ENCODE peak calls at places on chromosomes 6 and 20, in four cellular contexts. Q is A549, Z is K562, G is IMR-90. Y is an unnamed sample.

GRCh38 chr6:53793318-53793975 is 1.4 kb upstream of the LRRC1 start:
- DNase-seq in Z (no peak), G (peak; percentile 61), Q (peak; percentile 53), Y (peak; percentile 96)

GRCh38 chr20:51014797-51015722 is 7.8 kb downstream of the KCNG1 start:
- DNase-seq in Q (peak; percentile 84), G (peak; percentile 73), Z (peak; percentile 74), Y (peak; percentile 47)

GRCh38 chr20:6711950-6712634 is 55.4 kb upstream of the BMP2 start:
- DNase-seq in Z (no peak), G (no peak), Q (no peak), Y (no peak)

GRCh38 chr20:19832875-19833274 is 74.8 kb downstream of the RIN2 start:
- DNase-seq in G (no peak), Q (no peak), Z (no peak), Y (no peak)

GRCh38 chr20:34938466-34939163 is 17.0 kb downstream of the GSS start:
- DNase-seq in G (no peak), Q (no peak), Z (no peak), Y (no peak)

GRCh38 chr20:23257106-23257761 is 93.4 kb upstream of the NXT1 start:
- DNase-seq in Q (no peak), Z (no peak), G (peak; percentile 27), Y (no peak)

GRCh38 chr6:2921520-2922115 is 18.5 kb upstream of the SERPINB9 start:
- DNase-seq in Z (no peak), G (no peak), Q (no peak), Y (no peak)

GRCh38 chr6:147285087-147285855 is 81.1 kb downstream of the STXBP5 start:
- DNase-seq in Q (peak; percentile 5), Z (peak; percentile 39), G (peak; percentile 65), Y (peak; percentile 46)

GRCh38 chr6:111596784-111597183 is 8.9 kb downstream of the TRAF3IP2 start:
- DNase-seq in Z (no peak), Q (no peak), G (no peak), Y (no peak)

DNA sequence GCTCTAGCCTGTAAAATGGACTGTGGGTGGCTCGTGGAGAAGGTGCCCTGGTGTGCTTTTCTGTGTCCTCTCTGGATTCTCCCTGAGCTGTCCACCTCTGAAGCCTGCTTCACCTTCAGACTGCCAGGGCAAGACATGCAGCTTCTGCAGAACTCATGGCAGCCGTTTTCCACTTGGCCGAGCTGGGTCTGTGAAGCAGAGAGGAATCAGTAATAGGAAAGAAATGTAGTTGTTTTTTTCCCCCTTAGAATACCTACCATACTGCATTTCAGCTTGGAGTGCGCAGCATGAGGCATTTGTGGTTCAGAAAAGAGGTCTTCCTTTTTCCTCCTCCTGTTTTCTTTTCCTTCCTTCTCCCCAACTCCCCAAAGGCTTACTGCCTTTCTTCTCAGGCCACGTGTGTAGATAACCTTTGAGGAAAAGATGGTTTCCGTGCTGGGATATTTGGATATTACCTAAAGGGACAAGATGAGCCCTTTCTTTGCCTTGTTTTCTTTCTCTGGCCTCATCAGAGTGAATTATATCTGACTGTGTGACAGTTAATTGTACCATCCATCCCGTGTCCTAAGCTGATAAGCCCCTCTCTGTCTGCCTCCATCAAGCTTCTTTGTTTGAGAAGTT is 39.4 kb downstream of the RREB1 start:
- DNase-seq in Q (no peak), G (no peak), Z (peak; percentile 58), Y (no peak)
- TF ChIP-seq MAZ in Q (no peak), G (no peak), Z (no peak), Y (no peak)

DNA sequence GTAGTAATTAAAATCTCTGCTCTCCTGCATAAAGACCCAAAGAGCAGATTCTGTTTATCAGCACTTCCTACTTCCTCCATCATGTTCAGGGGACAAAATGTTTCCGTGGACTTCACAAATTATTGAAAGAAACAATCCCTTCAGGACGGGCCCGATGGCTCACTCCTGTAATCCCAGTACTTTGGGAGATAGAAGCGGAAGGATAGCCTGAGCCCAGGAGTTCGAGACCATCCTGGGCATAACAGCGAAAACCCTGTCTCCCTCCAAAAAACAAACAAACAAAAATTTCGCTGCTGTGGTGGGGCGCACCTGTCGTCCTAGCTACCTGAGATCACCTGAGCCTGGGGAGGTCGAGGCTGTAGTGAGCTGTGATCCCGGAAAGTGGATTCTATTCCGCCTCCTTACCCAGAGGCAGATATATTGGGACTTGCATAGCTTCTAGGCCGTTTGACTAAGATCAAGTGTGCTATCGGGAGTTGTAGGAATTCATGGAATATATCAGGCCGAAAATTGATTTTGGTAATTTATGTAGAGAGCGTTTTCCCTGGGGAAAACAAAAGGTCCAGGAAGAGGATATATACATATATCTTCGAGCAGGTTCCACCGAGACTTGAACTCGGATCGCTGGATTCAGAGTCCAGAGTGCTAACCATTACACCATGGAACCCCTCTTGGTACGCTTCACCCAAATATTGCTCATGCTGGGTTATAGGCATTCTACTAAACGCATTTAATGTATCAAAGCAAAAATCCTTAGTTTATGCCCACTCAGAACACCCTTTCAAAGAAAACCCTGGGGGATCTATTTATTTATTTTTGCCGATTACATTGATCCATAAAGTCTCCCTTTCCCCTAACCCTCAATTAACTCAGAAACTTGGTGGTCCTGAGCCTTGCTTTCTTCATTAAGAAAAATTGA is 74.5 kb upstream of the ZNF184 start:
- DNase-seq in Q (no peak), Z (peak; percentile 48), G (peak; percentile 68), Y (peak; percentile 67)
- TF ChIP-seq MAZ in Q (no peak), Z (peak; percentile 68), G (no peak), Y (no peak)

DNA sequence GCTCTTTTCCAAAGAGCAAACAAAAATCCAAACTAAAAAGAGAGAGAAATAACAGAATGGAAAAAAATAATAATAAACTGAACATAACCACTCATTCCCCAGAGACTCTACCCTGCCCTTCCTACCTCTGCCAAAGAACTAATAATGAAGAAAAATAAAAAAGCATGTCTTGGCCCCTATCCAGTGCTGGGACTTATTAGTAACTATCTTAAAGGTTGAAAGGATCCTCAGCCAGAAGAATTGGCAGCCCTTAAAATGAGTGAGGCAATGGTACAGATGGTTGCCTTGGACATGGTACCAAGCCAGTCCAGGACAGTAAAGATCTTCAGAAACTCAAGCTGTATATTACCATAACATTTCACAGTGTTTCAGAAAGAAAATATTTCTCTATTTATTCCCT is 279.3 kb downstream of the HACE1 start:
- DNase-seq in G (no peak), Q (no peak), Z (no peak), Y (no peak)
- TF ChIP-seq MAZ in G (no peak), Q (no peak), Z (no peak), Y (no peak)

GRCh38 chr6:166257911-166258318 is 50.3 kb downstream of the PRR18 start:
- DNase-seq in G (no peak), Z (no peak), Q (no peak), Y (no peak)
- TF ChIP-seq MAZ in G (no peak), Z (no peak), Q (no peak), Y (no peak)

GRCh38 chr20:37299718-37300529 is 10.5 kb downstream of the MANBAL start:
- DNase-seq in G (peak; percentile 65), Z (peak; percentile 53), Q (no peak), Y (peak; percentile 52)
- TF ChIP-seq MAZ in G (peak; percentile 73), Z (no peak), Q (no peak), Y (no peak)

DNA sequence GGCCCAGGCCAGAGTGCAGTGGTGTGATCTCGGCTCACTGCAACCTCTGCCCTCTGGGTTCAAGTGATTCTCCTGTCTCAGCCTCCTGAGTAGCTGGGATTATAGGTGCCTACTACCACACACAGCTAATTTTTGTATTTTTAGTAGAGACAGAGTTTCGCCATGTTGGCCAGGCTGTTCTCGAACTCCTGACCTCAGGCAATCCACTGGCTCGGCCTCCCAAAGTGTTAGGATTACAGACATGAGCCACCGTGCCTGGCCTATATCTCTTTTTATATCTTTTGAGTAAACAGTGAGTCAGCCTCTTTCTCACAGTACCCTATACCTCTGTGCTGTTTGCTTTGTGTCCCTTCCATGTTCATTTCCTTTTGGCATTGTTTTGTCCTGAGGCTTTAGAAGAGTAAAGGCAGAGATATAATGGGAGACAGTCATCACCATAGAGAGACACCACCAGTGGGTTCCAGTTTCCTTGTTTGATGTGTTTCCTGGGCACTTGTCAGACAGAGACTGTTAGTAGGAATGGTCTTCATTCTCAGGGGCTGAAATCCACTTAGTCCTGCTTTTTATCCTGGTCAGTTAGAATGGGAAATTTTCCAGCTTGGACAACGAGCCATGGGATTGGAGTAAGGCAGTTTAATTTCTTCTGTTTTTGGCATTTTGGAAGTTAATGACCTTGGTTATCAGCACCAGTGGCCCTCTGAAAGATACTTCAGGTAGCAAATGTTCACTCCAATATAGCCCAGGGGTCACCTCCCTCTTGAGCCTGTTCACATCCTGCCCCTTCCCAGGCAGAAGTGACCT is 32.2 kb upstream of the ASXL1 start:
- DNase-seq in Z (no peak), G (peak; percentile 79), Q (peak; percentile 43), Y (peak; percentile 99)
- TF ChIP-seq MAZ in Z (no peak), G (no peak), Q (no peak), Y (no peak)

GRCh38 chr20:36269507-36269906 is 33.2 kb downstream of the AAR2 start:
- DNase-seq in Q (no peak), G (no peak), Z (no peak), Y (no peak)
- TF ChIP-seq MAZ in Q (no peak), G (no peak), Z (no peak), Y (no peak)

DNA sequence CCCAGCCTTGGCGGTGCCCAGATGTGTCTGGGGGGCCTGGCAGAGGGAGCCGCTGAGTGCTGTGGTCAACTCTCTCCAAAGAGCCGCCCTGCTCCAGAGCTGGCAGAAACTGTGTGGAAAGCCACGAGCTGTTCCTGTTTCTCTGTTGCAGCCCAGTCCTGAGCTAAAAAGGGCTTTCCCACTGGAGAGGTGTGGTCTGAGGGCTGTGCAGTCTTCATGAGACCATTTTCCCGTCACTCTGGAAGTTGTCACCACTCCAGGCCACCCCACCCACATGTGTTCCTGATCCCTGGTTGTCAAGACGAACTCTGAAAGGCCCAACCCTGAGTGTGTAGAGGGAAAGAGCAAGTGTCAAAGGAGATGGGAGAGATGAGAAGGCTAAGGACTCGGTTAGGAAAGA is 99.8 kb upstream of the KCNK16 start:
- DNase-seq in Q (no peak), Z (no peak), G (no peak), Y (no peak)
- TF ChIP-seq MAZ in Q (no peak), Z (no peak), G (no peak), Y (no peak)